ENCODE peak calls at places on chromosomes 3 and 15, in four cellular contexts. One of them, this sample, is unnamed.

GRCh38 chr3:149879872-149880271 is 66.9 kb downstream of the RNF13 start:
- DNase-seq in effector memory CD8-positive, alpha-beta T cell: peak
- DNase-seq in BE2C: peak
- DNase-seq in hypothalamus: no peak
- DNase-seq in this sample: peak

GRCh38 chr3:78589242-78589641 is 1178.6 kb downstream of the ROBO1 start:
- DNase-seq in effector memory CD8-positive, alpha-beta T cell: no peak
- DNase-seq in BE2C: no peak
- DNase-seq in hypothalamus: no peak
- DNase-seq in this sample: no peak

GRCh38 chr3:139718415-139718814 is 40.6 kb upstream of the NMNAT3 start:
- DNase-seq in effector memory CD8-positive, alpha-beta T cell: no peak
- DNase-seq in BE2C: peak
- DNase-seq in hypothalamus: no peak
- DNase-seq in this sample: no peak

GRCh38 chr15:75346796-75347221 is at the start of gene NEIL1:
- DNase-seq in effector memory CD8-positive, alpha-beta T cell: no peak
- DNase-seq in BE2C: no peak
- DNase-seq in hypothalamus: no peak
- DNase-seq in this sample: no peak

GRCh38 chr3:184565421-184566211 is 4.0 kb downstream of the EPHB3 start:
- DNase-seq in effector memory CD8-positive, alpha-beta T cell: no peak
- DNase-seq in BE2C: peak
- DNase-seq in hypothalamus: no peak
- DNase-seq in this sample: no peak

GRCh38 chr3:45084820-45085816 is 59.0 kb downstream of the CLEC3B start:
- DNase-seq in effector memory CD8-positive, alpha-beta T cell: no peak
- DNase-seq in BE2C: no peak
- DNase-seq in hypothalamus: no peak
- DNase-seq in this sample: no peak

GRCh38 chr3:170999737-171000242 is 26.7 kb downstream of the SLC2A2 start:
- DNase-seq in effector memory CD8-positive, alpha-beta T cell: no peak
- DNase-seq in BE2C: no peak
- DNase-seq in hypothalamus: no peak
- DNase-seq in this sample: peak

GRCh38 chr15:68449389-68449788 is 17.4 kb upstream of the ITGA11 start:
- DNase-seq in effector memory CD8-positive, alpha-beta T cell: no peak
- DNase-seq in BE2C: no peak
- DNase-seq in hypothalamus: no peak
- DNase-seq in this sample: no peak

GRCh38 chr3:58074126-58074715 is 66.0 kb downstream of the FLNB start:
- DNase-seq in effector memory CD8-positive, alpha-beta T cell: no peak
- DNase-seq in BE2C: no peak
- DNase-seq in hypothalamus: no peak
- DNase-seq in this sample: peak